ENCODE peak calls at places on chromosomes 3 and 15, in six cellular contexts. P is A549; L is cerebellar cortex; I is iris pigment epithelial cell; A is GOT3; J is activated T-helper 1 cell treated with anti-CD3 and anti-CD28 coated beads, Interleukin-12 subunit alpha, Interleukin-12 subunit beta, Interleukin-2, Interleukin-4 antibody, amounts not matched to agents 30 ng/mL and 10 ng/mL and 1 ng/mL, durations not matched to agents 14 hours and 24 hours and 36 hours. V is an unnamed sample.

GRCh38 chr3:46910166-46910760 is 32.7 kb downstream of the PTH1R start:
- DNase-seq in J (no peak), L (no peak), I (no peak), P (no peak), A (no peak), V (no peak)

GRCh38 chr3:124659175-124659574 is 71.1 kb upstream of the UMPS start:
- DNase-seq in I (no peak), L (no peak), P (no peak), J (no peak), A (no peak), V (no peak)

GRCh38 chr15:92011611-92012367 is 158.3 kb downstream of the SLCO3A1 start:
- DNase-seq in I (peak), J (no peak), A (no peak), P (no peak), L (peak), V (no peak)

GRCh38 chr3:109057616-109058015 is 60.3 kb downstream of the MORC1 start:
- DNase-seq in A (no peak), L (no peak), J (no peak), P (no peak), I (no peak), V (no peak)

GRCh38 chr3:159882784-159883779 is 105.6 kb upstream of the IL12A start:
- DNase-seq in L (peak), P (no peak), J (no peak), I (peak), A (no peak), V (no peak)

GRCh38 chr3:49428697-49429100 is 425 bp downstream of the NICN1 start:
- DNase-seq in L (no peak), J (no peak), I (no peak), P (peak), A (no peak), V (no peak)

GRCh38 chr3:9409981-9410849 is 12.8 kb downstream of the SETD5 start:
- DNase-seq in A (no peak), I (no peak), P (no peak), L (no peak), J (no peak), V (no peak)

GRCh38 chr3:38651153-38651789 is 1.8 kb upstream of the SCN5A start:
- DNase-seq in L (peak), A (no peak), P (peak), I (peak), J (peak), V (peak)

GRCh38 chr15:81880314-81880713 is 165.5 kb downstream of the MEX3B start:
- DNase-seq in J (no peak), A (no peak), L (no peak), I (no peak), P (no peak), V (no peak)

GRCh38 chr3:133428552-133428951 is 28.7 kb downstream of the BFSP2 start:
- DNase-seq in I (no peak), J (no peak), A (no peak), P (no peak), L (no peak), V (no peak)

GRCh38 chr3:61876797-61877196 is 315.4 kb downstream of the PTPRG start:
- DNase-seq in P (no peak), L (no peak), A (no peak), J (no peak), I (peak), V (no peak)

GRCh38 chr3:37542286-37542685 is 319.4 kb upstream of the CTDSPL start:
- DNase-seq in P (no peak), L (no peak), J (no peak), I (no peak), A (no peak), V (no peak)

GRCh38 chr3:61601831-61602230 is 40.5 kb downstream of the PTPRG start:
- DNase-seq in P (no peak), L (no peak), I (no peak), A (no peak), J (no peak), V (no peak)

GRCh38 chr15:86555939-86556725 is 476.5 kb downstream of the AGBL1 start:
- DNase-seq in J (no peak), I (no peak), P (no peak), A (no peak), L (no peak), V (no peak)

GRCh38 chr3:48271763-48272498 is 31.0 kb downstream of the ZNF589 start:
- DNase-seq in J (no peak), A (no peak), L (no peak), P (no peak), I (no peak), V (no peak)

GRCh38 chr3:177385831-177386301 is 188.6 kb upstream of the TBL1XR1 start:
- DNase-seq in I (peak), L (no peak), A (no peak), P (no peak), J (no peak), V (no peak)

GRCh38 chr15:91942676-91943417 is 89.3 kb downstream of the SLCO3A1 start:
- DNase-seq in P (peak), J (peak), L (peak), A (no peak), I (peak), V (peak)